ENCODE peak calls at places on chromosomes 2 and 18, in four cellular contexts. D is foreskin fibroblast, L is right lobe of liver, C is fibroblast of mammary gland. A is an unnamed sample.

GRCh38 chr2:205688417-205689200 is 6.3 kb downstream of the NRP2 start:
- DNase-seq in D (peak; percentile 38), L (no peak), C (no peak), A (no peak)

GRCh38 chr2:189252991-189253680 is 73.6 kb upstream of the COL5A2 start:
- DNase-seq in D (peak; percentile 28), L (no peak), C (no peak), A (no peak)

GRCh38 chr2:143264851-143265250 is 135.6 kb downstream of the ARHGAP15 start:
- DNase-seq in D (peak; percentile 85), L (no peak), C (peak; percentile 91), A (peak; percentile 18)

GRCh38 chr2:237594514-237594871 is 4.0 kb upstream of the RAB17 start:
- DNase-seq in D (no peak), L (no peak), C (no peak), A (no peak)

GRCh38 chr18:67243799-67244587 is 272.5 kb downstream of the DSEL start:
- DNase-seq in D (peak; percentile 30), L (no peak), C (peak; percentile 30), A (peak; percentile 38)

GRCh38 chr2:129681788-129682187 is 297.7 kb upstream of the RAB6C start:
- DNase-seq in D (no peak), L (no peak), C (no peak), A (no peak)

GRCh38 chr2:188676012-188676405 is 298.2 kb upstream of the COL3A1 start:
- DNase-seq in D (peak; percentile 45), L (no peak), C (peak; percentile 75), A (no peak)

GRCh38 chr2:214695789-214696188 is 113.7 kb downstream of the BARD1 start:
- DNase-seq in D (no peak), L (no peak), C (no peak), A (no peak)

GRCh38 chr2:219001577-219002394 is 8.6 kb upstream of the CRYBA2 start:
- DNase-seq in D (no peak), L (peak; percentile 97), C (no peak), A (peak; percentile 83)

GRCh38 chr2:68811364-68811763 is 59.8 kb downstream of the BMP10 start:
- DNase-seq in D (peak; percentile 45), L (no peak), C (peak; percentile 12), A (peak; percentile 29)

GRCh38 chr2:220892018-220892634 is 680.0 kb downstream of the EPHA4 start:
- DNase-seq in D (no peak), L (no peak), C (no peak), A (no peak)

GRCh38 chr2:148645925-148646559 is 1.5 kb downstream of the EPC2 start:
- DNase-seq in D (peak; percentile 81), L (no peak), C (peak; percentile 89), A (peak; percentile 93)

GRCh38 chr2:127140543-127140942 is 33.6 kb upstream of the BIN1 start:
- DNase-seq in D (no peak), L (no peak), C (no peak), A (no peak)

GRCh38 chr2:120132190-120132589 is 91.0 kb downstream of the TMEM185B start:
- DNase-seq in D (peak; percentile 45), L (no peak), C (peak; percentile 71), A (no peak)

GRCh38 chr2:33216508-33217182 is 259.8 kb upstream of the RASGRP3 start:
- DNase-seq in D (peak; percentile 78), L (peak; percentile 82), C (no peak), A (peak; percentile 55)

GRCh38 chr2:69509011-69509749 is 71.9 kb upstream of the NFU1 start:
- DNase-seq in D (peak; percentile 51), L (no peak), C (peak; percentile 14), A (no peak)

GRCh38 chr2:237229905-237230304 is 144.2 kb downstream of the COPS8 start:
- DNase-seq in D (peak; percentile 68), L (no peak), C (no peak), A (no peak)

GRCh38 chr18:49751427-49752094 is 61.8 kb downstream of the ACAA2 start:
- DNase-seq in D (no peak), L (no peak), C (no peak), A (peak; percentile 38)

GRCh38 chr18:3758531-3758930 is 308.6 kb downstream of the TGIF1 start:
- DNase-seq in D (peak; percentile 3), L (no peak), C (peak; percentile 92), A (peak; percentile 81)

GRCh38 chr2:172081248-172082022 is 3.9 kb upstream of the DLX1 start:
- DNase-seq in D (no peak), L (no peak), C (no peak), A (no peak)

GRCh38 chr18:76565238-76566173 is 70.5 kb upstream of the ZNF516 start:
- DNase-seq in D (peak; percentile 97), L (no peak), C (peak; percentile 97), A (peak; percentile 96)

GRCh38 chr2:117661619-117662018 is 152.9 kb upstream of the DDX18 start:
- DNase-seq in D (no peak), L (no peak), C (no peak), A (no peak)

GRCh38 chr2:200702646-200703118 is 109.0 kb upstream of the BZW1 start:
- DNase-seq in D (no peak), L (no peak), C (no peak), A (peak; percentile 26)

GRCh38 chr18:59484796-59485328 is 125.8 kb upstream of the LMAN1 start:
- DNase-seq in D (peak; percentile 80), L (no peak), C (peak; percentile 75), A (peak; percentile 27)

GRCh38 chr2:18474690-18475089 is 85.8 kb downstream of the RDH14 start:
- DNase-seq in D (no peak), L (no peak), C (peak; percentile 44), A (no peak)

GRCh38 chr18:25726278-25726677 is 364.1 kb downstream of the SS18 start:
- DNase-seq in D (peak; percentile 66), L (no peak), C (peak; percentile 73), A (no peak)

GRCh38 chr2:20491739-20492531 is 45.1 kb downstream of the RHOB start:
- DNase-seq in D (no peak), L (no peak), C (peak; percentile 64), A (no peak)

GRCh38 chr2:217926801-217927200 is 76.0 kb downstream of the TNS1 start:
- DNase-seq in D (no peak), L (no peak), C (no peak), A (no peak)

GRCh38 chr2:168120730-168121129 is 126.7 kb downstream of the STK39 start:
- DNase-seq in D (peak; percentile 57), L (no peak), C (no peak), A (no peak)

GRCh38 chr18:47990981-47991380 is 60.5 kb upstream of the SMAD2 start:
- DNase-seq in D (no peak), L (no peak), C (no peak), A (no peak)
- H3K4me3 ChIP-seq in D (no peak overlapping the region), L (no peak overlapping the region), C (no peak overlapping the region), A (no peak overlapping the region)

GRCh38 chr2:213065583-213066444 is 85.6 kb downstream of the IKZF2 start:
- DNase-seq in D (peak; percentile 46), L (peak; percentile 53), C (peak; percentile 53), A (peak; percentile 30)
- H3K4me3 ChIP-seq in D (peak overlapping the region; percentile 26), L (peak overlapping the region; percentile 11), C (no peak overlapping the region), A (peak overlapping the region; percentile 34)

DNA sequence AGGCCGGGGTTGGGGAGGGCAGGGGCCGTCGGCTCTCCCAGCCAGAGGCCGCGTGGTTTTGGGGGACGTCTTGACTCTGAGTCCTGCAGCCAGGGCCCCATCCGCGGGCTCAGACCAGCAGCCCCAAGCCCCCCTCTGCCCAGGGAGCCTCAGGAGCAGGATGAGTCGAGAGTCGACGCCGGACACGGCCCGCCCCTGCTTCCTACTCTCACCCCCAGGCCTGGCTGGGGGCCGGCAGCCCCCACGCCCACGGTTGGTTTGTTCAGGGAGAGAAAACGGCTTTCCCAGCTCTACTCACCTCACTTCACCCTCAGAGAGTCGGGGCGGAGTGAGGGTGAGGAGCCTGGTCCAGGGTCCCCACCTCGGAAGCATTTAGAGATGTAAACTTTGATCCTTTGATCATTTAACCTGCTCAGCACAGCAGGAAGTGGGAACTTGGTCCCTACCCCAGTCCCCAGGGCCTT is 6.9 kb downstream of the SNORC start:
- DNase-seq in D (no peak), L (peak; percentile 59), C (no peak), A (no peak)
- H3K4me3 ChIP-seq in D (no peak overlapping the region), L (peak overlapping the region; percentile 62), C (no peak overlapping the region), A (peak overlapping the region; percentile 8)

DNA sequence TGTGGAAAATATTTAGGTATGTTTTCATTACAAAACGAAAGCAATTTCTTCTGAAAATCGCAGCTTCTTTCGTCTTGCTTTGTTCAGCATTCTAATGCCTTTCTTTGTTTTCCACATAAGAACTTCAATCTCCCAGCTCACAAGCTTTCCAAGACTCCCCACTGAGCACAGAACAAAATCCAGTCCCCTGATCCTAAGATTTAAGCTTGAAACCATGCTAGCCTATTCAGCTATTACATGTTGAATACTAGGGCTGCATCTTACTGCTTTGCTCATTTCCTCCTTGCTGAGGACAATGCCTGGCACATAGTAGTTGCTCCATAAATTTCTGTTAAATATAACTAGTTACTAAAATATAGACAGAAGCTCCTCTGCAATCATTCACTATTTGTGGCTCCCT is 160.6 kb downstream of the GALNT3 start:
- DNase-seq in D (no peak), L (no peak), C (no peak), A (no peak)
- H3K4me3 ChIP-seq in D (no peak overlapping the region), L (no peak overlapping the region), C (no peak overlapping the region), A (no peak overlapping the region)

A was measured in epithelial cell of esophagus.